ENCODE peak calls at places on chromosomes 11 and 22, in four cellular contexts. U is stimulated activated CD8-positive, alpha-beta memory T cell treated with anti-CD3 and anti-CD28 coated beads, Interleukin-4, amount 100 ng/mL, for 1 hour; W is amniotic stem cell; L is HTR-8/SVneo. V is an unnamed sample.

GRCh38 chr11:23903044-23903704 is 593.7 kb upstream of the LUZP2 start:
- DNase-seq in U (no peak), W (peak; percentile 71), L (peak; percentile 24), V (peak; percentile 22)

GRCh38 chr11:8963569-8964323 is 496 bp downstream of the TMEM9B start:
- DNase-seq in L (peak; percentile 81), W (peak; percentile 35), U (peak; percentile 58), V (peak; percentile 74)

GRCh38 chr22:17997456-17997855 is 26.9 kb downstream of the MICAL3 start:
- DNase-seq in W (no peak), U (no peak), L (no peak), V (no peak)

GRCh38 chr11:19666951-19667350 is 45.7 kb upstream of the NAV2 start:
- DNase-seq in U (no peak), L (no peak), W (no peak), V (no peak)

GRCh38 chr11:27700351-27701261 is at the start of gene BDNF:
- DNase-seq in U (no peak), L (no peak), W (no peak), V (no peak)

GRCh38 chr22:22464541-22465054 is 43.9 kb downstream of the ZNF280B start:
- DNase-seq in U (no peak), L (no peak), W (no peak), V (no peak)

GRCh38 chr11:12224537-12224893 is 114.1 kb downstream of the MICAL2 start:
- DNase-seq in L (peak; percentile 93), U (peak; percentile 69), W (no peak), V (peak; percentile 79)

GRCh38 chr11:13850256-13851010 is 112.1 kb upstream of the SPON1 start:
- DNase-seq in W (no peak), L (no peak), U (no peak), V (no peak)

GRCh38 chr11:30583505-30584280 is 2.5 kb downstream of the MPPED2 start:
- DNase-seq in L (no peak), U (no peak), W (no peak), V (no peak)

GRCh38 chr11:12403995-12404345 is 26.6 kb downstream of the PARVA start:
- DNase-seq in L (no peak), U (no peak), W (no peak), V (no peak)

GRCh38 chr11:5380740-5381342 is 2.8 kb upstream of the OR51M1 start:
- DNase-seq in L (peak; percentile 33), U (no peak), W (peak; percentile 56), V (peak; percentile 23)

GRCh38 chr11:57358543-57358961 is 20.4 kb downstream of the P2RX3 start:
- DNase-seq in L (no peak), W (no peak), U (no peak), V (no peak)

GRCh38 chr11:104772806-104773241 is 125.4 kb downstream of the CASP12 start:
- DNase-seq in U (no peak), W (peak; percentile 82), L (peak; percentile 77), V (peak; percentile 82)

GRCh38 chr22:30940655-30941362 is 27.8 kb downstream of the MORC2 start:
- DNase-seq in U (no peak), L (no peak), W (no peak), V (no peak)

GRCh38 chr22:29353286-29353685 is 35.1 kb downstream of the AP1B1 start:
- DNase-seq in W (no peak), U (no peak), L (no peak), V (no peak)